ENCODE peak calls at places on chromosomes 3 and 15, in eight cellular contexts. V is foreskin fibroblast, W is nephron progenitor cell, F is GM23338, H is mesothelial cell of epicardium, T is uterus, J is AG09319, Y is cardiac fibroblast. M is an unnamed sample.

GRCh38 chr3:30747771-30748281 is 141.4 kb downstream of the TGFBR2 start:
- DNase-seq in J (peak), T (no peak), V (peak), H (no peak), Y (peak), F (peak), W (no peak), M (peak)

GRCh38 chr3:188573286-188573928 is 419.4 kb downstream of the LPP start:
- DNase-seq in W (no peak), F (peak), Y (no peak), V (no peak), J (no peak), T (no peak), H (no peak), M (no peak)

GRCh38 chr15:32849769-32850668 is 132.2 kb downstream of the GREM1 start:
- DNase-seq in J (peak), Y (peak), T (no peak), V (peak), W (no peak), H (no peak), F (no peak), M (peak)

GRCh38 chr3:19250959-19251610 is 102.8 kb downstream of the KCNH8 start:
- DNase-seq in H (no peak), V (no peak), T (no peak), F (peak), J (no peak), Y (no peak), W (no peak), M (no peak)

GRCh38 chr3:18444597-18445420 is 19.7 kb upstream of the SATB1 start:
- DNase-seq in H (peak), T (peak), Y (peak), V (peak), W (peak), F (peak), J (no peak), M (no peak)

GRCh38 chr15:39127151-39127815 is 453.6 kb upstream of the THBS1 start:
- DNase-seq in H (no peak), V (no peak), J (no peak), W (no peak), F (no peak), Y (peak), T (no peak), M (no peak)

GRCh38 chr3:19065027-19065426 is 83.3 kb upstream of the KCNH8 start:
- DNase-seq in Y (no peak), W (no peak), H (no peak), F (peak), V (no peak), T (no peak), J (no peak), M (no peak)

GRCh38 chr3:171347017-171347979 is 112.9 kb downstream of the TNIK start:
- DNase-seq in T (no peak), J (no peak), Y (peak), W (no peak), F (no peak), H (no peak), V (peak), M (no peak)

GRCh38 chr15:97688886-97689285 is 271.6 kb upstream of the ARRDC4 start:
- DNase-seq in W (no peak), Y (no peak), H (no peak), V (no peak), T (no peak), F (no peak), J (no peak), M (no peak)

GRCh38 chr3:45771166-45771775 is 25.1 kb downstream of the SLC6A20 start:
- DNase-seq in Y (no peak), J (no peak), F (no peak), T (no peak), W (no peak), V (no peak), H (peak), M (no peak)

GRCh38 chr15:61186905-61187865 is 41.9 kb downstream of the RORA start:
- DNase-seq in J (no peak), H (peak), W (no peak), T (peak), Y (no peak), F (no peak), V (no peak), M (no peak)

GRCh38 chr15:82118040-82118439 is 72.2 kb upstream of the MEX3B start:
- DNase-seq in J (no peak), F (no peak), V (no peak), H (peak), Y (no peak), W (no peak), T (no peak), M (no peak)

GRCh38 chr3:134419214-134419965 is 45.1 kb upstream of the AMOTL2 start:
- DNase-seq in T (no peak), V (no peak), F (peak), H (no peak), J (no peak), W (no peak), Y (no peak), M (no peak)

GRCh38 chr3:68878322-68878721 is 54.0 kb downstream of the TAFA4 start:
- DNase-seq in F (peak), Y (peak), H (no peak), W (no peak), T (no peak), J (no peak), V (peak), M (peak)

GRCh38 chr3:181330257-181330656 is 340.7 kb upstream of the DNAJC19 start:
- DNase-seq in Y (no peak), H (no peak), V (no peak), W (no peak), F (no peak), T (no peak), J (no peak), M (no peak)

GRCh38 chr3:142779591-142779990 is 55.8 kb downstream of the TRPC1 start:
- DNase-seq in V (peak), H (no peak), W (no peak), Y (peak), T (no peak), J (no peak), F (no peak), M (no peak)

GRCh38 chr3:183306798-183307671 is 54.0 kb downstream of the B3GNT5 start:
- DNase-seq in H (no peak), J (no peak), Y (peak), W (no peak), T (peak), F (no peak), V (peak), M (no peak)

GRCh38 chr3:159911011-159911663 is 77.5 kb upstream of the IL12A start:
- DNase-seq in F (no peak), T (no peak), J (no peak), V (no peak), W (no peak), H (no peak), Y (peak), M (no peak)

GRCh38 chr15:31977812-31978662 is 52.3 kb upstream of the CHRNA7 start:
- DNase-seq in H (peak), J (no peak), T (peak), Y (peak), V (peak), W (peak), F (peak), M (no peak)

GRCh38 chr3:107928084-107928445 is 162.8 kb downstream of the CD47 start:
- DNase-seq in W (no peak), T (no peak), Y (peak), J (no peak), H (no peak), V (peak), F (peak), M (peak)

GRCh38 chr3:156811092-156811862 is 14.9 kb upstream of the LEKR1 start:
- DNase-seq in T (no peak), J (peak), W (no peak), V (peak), F (no peak), H (no peak), Y (peak), M (peak)

GRCh38 chr3:22713936-22714335 is 489.2 kb upstream of the UBE2E2 start:
- DNase-seq in F (no peak), W (no peak), T (no peak), Y (peak), J (no peak), H (no peak), V (peak), M (peak)

GRCh38 chr3:189900578-189900977 is 220.1 kb downstream of the P3H2 start:
- DNase-seq in W (no peak), Y (no peak), F (no peak), H (no peak), J (no peak), V (no peak), T (no peak), M (no peak)

GRCh38 chr3:189899186-189899585 is 221.5 kb downstream of the P3H2 start:
- DNase-seq in W (no peak), F (no peak), T (no peak), V (no peak), Y (no peak), J (no peak), H (no peak), M (no peak)

GRCh38 chr3:189898559-189899153 is 222.0 kb downstream of the P3H2 start:
- DNase-seq in F (no peak), T (no peak), V (no peak), Y (peak), J (no peak), H (no peak), W (no peak), M (peak)

GRCh38 chr3:189896533-189896932 is 224.2 kb downstream of the P3H2 start:
- DNase-seq in F (no peak), W (no peak), Y (no peak), H (no peak), J (no peak), T (no peak), V (no peak), M (no peak)

DNA sequence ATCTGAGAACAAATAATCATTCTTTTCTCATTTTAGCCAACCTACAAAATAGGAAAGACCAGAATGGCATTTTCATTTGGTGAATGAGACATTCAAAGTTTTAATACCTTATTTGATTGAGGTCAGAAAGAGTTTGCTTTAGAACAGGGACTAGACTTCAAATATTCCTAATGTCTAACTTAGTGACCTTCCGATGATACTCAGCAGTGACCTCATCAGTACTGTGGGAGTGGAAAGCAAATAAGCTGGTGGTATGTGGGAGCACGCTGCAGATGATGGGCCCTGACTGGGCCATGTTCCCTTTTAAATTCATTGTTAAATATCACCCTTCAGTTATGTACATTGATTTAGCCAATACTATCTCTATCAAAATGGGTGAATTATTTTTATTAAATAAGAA is 223.3 kb downstream of the P3H2 start:
- DNase-seq in J (no peak), F (no peak), Y (no peak), T (no peak), H (no peak), V (no peak), W (no peak), M (no peak)
- TF ChIP-seq CTCF in J (no peak), F (no peak), Y (no peak), T (no peak), H (no peak), V (no peak), W (no peak), M (no peak)

GRCh38 chr3:150057227-150057626 is 86.5 kb upstream of the PFN2 start:
- DNase-seq in F (no peak), T (no peak), J (no peak), W (no peak), Y (no peak), V (no peak), H (no peak), M (no peak)

GRCh38 chr3:150062492-150062891 is 91.8 kb upstream of the PFN2 start:
- DNase-seq in T (no peak), F (no peak), W (no peak), V (peak), Y (peak), J (no peak), H (no peak), M (peak)

GRCh38 chr3:150059241-150059640 is 88.5 kb upstream of the PFN2 start:
- DNase-seq in F (no peak), H (no peak), T (no peak), W (no peak), Y (no peak), J (no peak), V (no peak), M (no peak)

GRCh38 chr3:150061288-150062018 is 90.8 kb upstream of the PFN2 start:
- DNase-seq in V (no peak), W (no peak), J (no peak), Y (no peak), H (no peak), F (no peak), T (no peak), M (no peak)

DNA sequence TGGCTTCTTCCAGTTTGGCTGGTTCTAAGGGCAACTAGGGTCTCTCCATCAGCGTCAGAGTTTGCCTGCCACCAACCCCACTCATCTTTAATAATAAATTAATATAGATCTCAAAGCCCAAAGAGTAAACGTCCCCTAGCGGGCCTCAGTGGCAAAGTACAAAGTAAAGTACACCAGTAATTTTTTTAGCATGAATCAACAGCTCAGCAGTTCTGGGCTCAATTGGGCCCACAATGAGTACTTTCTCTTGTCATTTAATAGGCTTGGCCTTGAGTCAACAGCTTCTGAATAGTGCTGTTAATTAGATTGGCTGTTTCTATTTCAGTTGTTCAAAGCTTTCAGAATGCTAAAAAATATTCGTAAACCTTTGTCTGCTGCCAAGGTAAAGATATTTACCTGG is 89.0 kb upstream of the PFN2 start:
- DNase-seq in H (no peak), J (no peak), V (no peak), Y (no peak), F (no peak), W (no peak), T (no peak), M (no peak)
- TF ChIP-seq CTCF in H (no peak), J (no peak), V (no peak), Y (no peak), F (no peak), W (no peak), T (no peak), M (no peak)

DNA sequence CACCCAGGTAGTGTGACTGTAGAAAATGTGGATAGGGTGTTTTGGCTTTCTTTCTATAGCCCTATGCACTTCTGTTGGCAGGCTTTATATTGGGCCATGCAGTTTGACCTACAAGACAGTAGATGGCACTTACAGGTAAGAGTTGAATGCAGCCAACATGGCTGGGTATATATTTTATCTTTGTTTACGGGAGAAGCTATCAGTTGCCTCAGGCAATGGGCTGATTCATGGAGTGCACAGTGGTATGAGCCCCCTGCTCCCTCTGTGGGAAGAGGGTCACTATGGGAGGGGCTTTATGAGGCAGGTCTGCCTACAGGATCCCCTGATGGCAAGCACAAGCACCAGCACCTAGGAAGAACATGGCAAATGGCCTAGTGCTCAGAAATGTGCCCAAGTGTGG is 301.2 kb upstream of the CDIN1 start:
- DNase-seq in V (peak), W (no peak), H (no peak), T (no peak), F (peak), J (no peak), Y (peak), M (no peak)
- TF ChIP-seq CTCF in V (no peak), W (no peak), H (no peak), T (no peak), F (peak), J (no peak), Y (peak), M (peak)

DNA sequence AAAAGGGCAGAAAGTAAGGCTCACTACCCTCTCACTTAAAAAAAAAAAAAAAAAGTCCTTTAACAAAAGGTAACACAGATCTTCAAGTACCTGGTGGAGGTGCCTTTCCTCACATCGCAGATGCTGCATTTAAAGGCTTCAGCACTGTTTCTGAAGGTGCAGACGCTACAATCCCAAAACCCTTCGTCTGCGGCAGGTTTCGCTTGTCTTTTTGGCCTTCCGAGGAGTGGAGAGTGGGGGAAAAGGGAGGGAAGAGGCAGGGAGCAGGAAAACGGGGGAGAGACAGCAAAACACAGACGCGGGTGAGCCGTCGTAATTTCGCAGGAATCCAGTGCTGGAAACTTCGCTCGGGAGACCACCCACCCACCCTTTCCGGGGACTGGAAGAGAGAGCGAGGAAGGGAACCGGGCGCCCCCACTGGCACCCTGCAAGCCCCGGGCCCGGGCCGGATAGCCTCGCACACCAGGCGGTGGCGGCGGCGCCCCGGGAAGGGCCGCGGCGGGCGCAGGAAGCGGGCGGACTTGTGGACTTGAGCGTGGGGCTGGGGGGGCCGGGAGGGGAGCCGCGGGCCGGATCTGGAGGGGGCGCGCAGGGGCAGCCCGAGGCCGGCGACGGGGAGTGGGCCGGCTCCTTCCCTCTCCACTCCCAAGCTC is 401.7 kb downstream of the SHQ1 start:
- DNase-seq in F (peak), W (no peak), V (peak), T (no peak), J (no peak), H (peak), Y (peak), M (no peak)
- TF ChIP-seq CTCF in F (no peak), W (no peak), V (no peak), T (no peak), J (no peak), H (no peak), Y (no peak), M (no peak)

GRCh38 chr3:10772230-10773161 is 43.5 kb upstream of the SLC6A11 start:
- DNase-seq in W (peak), H (no peak), Y (peak), V (no peak), J (no peak), T (no peak), F (peak), M (no peak)
- TF ChIP-seq CTCF in W (peak), H (no peak), Y (no peak), V (peak), J (no peak), T (no peak), F (peak), M (peak)